ENCODE peak calls at places on chromosomes 7 and 10, in eight cellular contexts. K, C, Z, P, Y, X, A and R are unnamed samples. For H3K9me3, the result is how much of the 10 kb centered on the place peaks cover.

GRCh38 chr10:64795847-64796246 is 1274.6 kb downstream of the REEP3 start:
- DNase-seq in K (no peak), C (no peak), Z (no peak), P (no peak), Y (no peak), X (no peak), A (no peak), R (no peak)

GRCh38 chr10:80154978-80155695 is 22.6 kb downstream of the PLAC9 start:
- DNase-seq in K (no peak), C (no peak), Z (no peak), P (peak), Y (peak), X (peak), A (no peak), R (no peak)

GRCh38 chr10:62426600-62426999 is 52.4 kb downstream of the ZNF365 start:
- DNase-seq in K (no peak), C (no peak), Z (no peak), P (no peak), Y (no peak), X (no peak), A (no peak), R (no peak)

GRCh38 chr7:68321076-68321639 is 1277.1 kb upstream of the AUTS2 start:
- DNase-seq in K (no peak), C (no peak), Z (peak), P (no peak), Y (peak), X (no peak), A (no peak), R (no peak)

GRCh38 chr10:5014936-5015335 is 11.3 kb upstream of the AKR1C2 start:
- DNase-seq in K (peak), C (peak), Z (peak), P (no peak), Y (no peak), X (no peak), A (peak), R (no peak)

GRCh38 chr7:50379082-50379481 is 71.1 kb downstream of the FIGNL1 start:
- DNase-seq in K (no peak), C (no peak), Z (no peak), P (no peak), Y (no peak), X (no peak), A (peak), R (no peak)

GRCh38 chr10:20240643-20241042 is 424.4 kb downstream of the PLXDC2 start:
- DNase-seq in K (no peak), C (no peak), Z (no peak), P (no peak), Y (no peak), X (no peak), A (no peak), R (no peak)

GRCh38 chr7:27155816-27156507 is 513 bp downstream of the HOXA7 start:
- DNase-seq in K (peak), C (peak), Z (peak), P (peak), Y (no peak), X (peak), A (no peak), R (no peak)

GRCh38 chr10:11439523-11440053 is 171.9 kb downstream of the USP6NL start:
- DNase-seq in K (no peak), C (no peak), Z (no peak), P (no peak), Y (no peak), X (no peak), A (no peak), R (peak)

GRCh38 chr10:35063837-35064454 is 26.2 kb downstream of the CUL2 start:
- DNase-seq in K (no peak), C (no peak), Z (no peak), P (no peak), Y (no peak), X (no peak), A (no peak), R (no peak)

GRCh38 chr7:37577901-37578300 is 105.7 kb upstream of the GPR141 start:
- DNase-seq in K (no peak), C (no peak), Z (no peak), P (no peak), Y (no peak), X (no peak), A (no peak), R (no peak)

GRCh38 chr7:157006829-157007469 is 3.5 kb downstream of the MNX1 start:
- DNase-seq in K (no peak), C (no peak), Z (no peak), P (no peak), Y (no peak), X (no peak), A (no peak), R (no peak)

GRCh38 chr7:157005456-157006204 is 4.8 kb downstream of the MNX1 start:
- DNase-seq in K (no peak), C (no peak), Z (no peak), P (no peak), Y (no peak), X (peak), A (no peak), R (peak)

GRCh38 chr7:157007470-157008066 is 2.9 kb downstream of the MNX1 start:
- DNase-seq in K (no peak), C (no peak), Z (no peak), P (no peak), Y (no peak), X (no peak), A (no peak), R (no peak)

GRCh38 chr7:157004839-157005455 is 5.5 kb downstream of the MNX1 start:
- DNase-seq in K (no peak), C (no peak), Z (no peak), P (no peak), Y (no peak), X (no peak), A (no peak), R (no peak)

GRCh38 chr7:157006205-157006747 is 4.2 kb downstream of the MNX1 start:
- DNase-seq in K (no peak), C (no peak), Z (no peak), P (no peak), Y (no peak), X (peak), A (no peak), R (no peak)
- H3K9me3 ChIP-seq in K (under half), C (under half), Z (under half), P (under half), Y (under half), X (under half), A (under half), R (under half)

GRCh38 chr7:29853775-29854174 is 47.5 kb downstream of the WIPF3 start:
- DNase-seq in K (no peak), C (no peak), Z (no peak), P (no peak), Y (no peak), X (no peak), A (no peak), R (no peak)

GRCh38 chr7:29854257-29854938 is 48.1 kb downstream of the WIPF3 start:
- DNase-seq in K (no peak), C (no peak), Z (no peak), P (no peak), Y (no peak), X (no peak), A (no peak), R (no peak)

GRCh38 chr7:29851487-29851886 is 45.2 kb downstream of the WIPF3 start:
- DNase-seq in K (no peak), C (no peak), Z (peak), P (no peak), Y (no peak), X (no peak), A (no peak), R (no peak)

GRCh38 chr7:29852457-29852856 is 46.1 kb downstream of the WIPF3 start:
- DNase-seq in K (no peak), C (no peak), Z (no peak), P (no peak), Y (no peak), X (no peak), A (no peak), R (no peak)

GRCh38 chr7:29853072-29853471 is 46.8 kb downstream of the WIPF3 start:
- DNase-seq in K (no peak), C (no peak), Z (no peak), P (no peak), Y (no peak), X (no peak), A (no peak), R (no peak)
- H3K9me3 ChIP-seq in K (under half), C (under half), Z (under half), P (under half), Y (under half), X (under half), A (under half), R (under half)

GRCh38 chr7:43290978-43291377 is 178.5 kb downstream of the HECW1 start:
- DNase-seq in K (no peak), C (no peak), Z (no peak), P (no peak), Y (no peak), X (no peak), A (no peak), R (no peak)
- H3K9me3 ChIP-seq in K (under half), C (under half), Z (under half), P (under half), Y (under half), X (under half), A (under half), R (under half)

DNA sequence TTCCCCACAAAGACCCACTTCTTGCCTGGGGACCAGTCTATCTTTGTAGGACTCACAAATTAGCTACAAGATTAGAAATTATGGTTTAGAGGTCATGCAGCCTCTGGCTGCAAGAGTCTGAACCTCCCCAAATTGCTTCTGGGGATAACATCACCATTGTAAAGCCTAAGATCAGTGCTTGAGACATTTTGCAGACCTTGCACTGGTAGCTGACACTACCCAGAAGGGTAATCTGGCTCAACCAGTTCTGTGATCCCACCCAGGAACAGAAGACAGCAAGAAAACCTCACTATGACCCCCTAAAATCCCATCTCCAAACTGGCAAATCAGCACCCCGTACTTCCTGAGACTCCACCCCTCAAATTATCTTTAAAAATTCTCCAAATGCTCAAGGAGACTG is 58.2 kb upstream of the CDK13 start:
- DNase-seq in K (no peak), C (no peak), Z (no peak), P (no peak), Y (no peak), X (no peak), A (no peak), R (no peak)
- H3K9me3 ChIP-seq in K (under half), C (under half), Z (under half), P (under half), Y (under half), X (under half), A (under half), R (under half)